ENCODE peak calls at places on chromosomes 3 and 15, in six cellular contexts. H is glutamatergic neuron, X is neural progenitor cell, P is neuronal stem cell, F is osteocyte, U is HFFc6. V is an unnamed sample.

GRCh38 chr3:62622553-62623174 is 249.3 kb upstream of the FEZF2 start:
- DNase-seq in P (peak; percentile 58), F (no peak), X (peak; percentile 74), U (peak; percentile 44), H (no peak), V (peak; percentile 60)

GRCh38 chr15:63818191-63818590 is 15.6 kb downstream of the HERC1 start:
- DNase-seq in F (no peak), U (no peak), H (no peak), P (no peak), X (peak; percentile 12), V (no peak)

GRCh38 chr15:87582169-87582568 is 674.4 kb downstream of the NTRK3 start:
- DNase-seq in P (no peak), F (no peak), X (no peak), H (no peak), U (no peak), V (no peak)

GRCh38 chr3:111808439-111808838 is 50.6 kb upstream of the PHLDB2 start:
- DNase-seq in H (no peak), F (no peak), X (no peak), P (no peak), U (peak; percentile 12), V (no peak)

GRCh38 chr3:189547448-189547847 is 83.7 kb upstream of the TP63 start:
- DNase-seq in P (no peak), X (no peak), U (no peak), F (no peak), H (no peak), V (no peak)

GRCh38 chr3:40387895-40388254 is 891 bp downstream of the ENTPD3 start:
- DNase-seq in U (no peak), P (no peak), X (no peak), H (no peak), F (no peak), V (no peak)

GRCh38 chr15:39583586-39584265 is 2.8 kb downstream of the THBS1 start:
- DNase-seq in F (no peak), H (no peak), U (peak; percentile 95), X (peak; percentile 57), P (no peak), V (no peak)

GRCh38 chr15:33197636-33198035 is 3.1 kb upstream of the FMN1 start:
- DNase-seq in F (no peak), X (no peak), H (no peak), U (no peak), P (no peak), V (no peak)

GRCh38 chr15:74396445-74397238 is 29.2 kb upstream of the CYP11A1 start:
- DNase-seq in X (no peak), F (no peak), U (peak; percentile 81), P (no peak), H (no peak), V (no peak)

GRCh38 chr3:44439499-44440295 is 37.8 kb downstream of the ZNF445 start:
- DNase-seq in H (no peak), F (no peak), U (no peak), P (no peak), X (no peak), V (no peak)

GRCh38 chr15:82649226-82649999 is 2.2 kb upstream of the CPEB1 start:
- DNase-seq in P (no peak), X (no peak), U (no peak), H (no peak), F (no peak), V (no peak)

GRCh38 chr3:149131594-149131993 is 2.2 kb downstream of the HPS3 start:
- DNase-seq in P (no peak), F (no peak), X (no peak), U (no peak), H (no peak), V (no peak)

GRCh38 chr15:70324001-70324974 is 226.6 kb upstream of the TLE3 start:
- DNase-seq in P (no peak), U (peak; percentile 81), X (no peak), F (peak; percentile 85), H (no peak), V (no peak)

GRCh38 chr15:39291690-39292089 is 289.2 kb upstream of the THBS1 start:
- DNase-seq in H (no peak), X (no peak), F (no peak), P (no peak), U (no peak), V (no peak)

GRCh38 chr3:55203486-55204010 is 275.7 kb upstream of the LRTM1 start:
- DNase-seq in F (no peak), H (no peak), U (no peak), P (no peak), X (no peak), V (no peak)

GRCh38 chr15:89486726-89487050 is 9.7 kb downstream of the RHCG start:
- DNase-seq in H (no peak), F (no peak), P (no peak), X (peak; percentile 13), U (no peak), V (no peak)

GRCh38 chr15:70121656-70122297 is 24.1 kb upstream of the TLE3 start:
- DNase-seq in H (no peak), X (no peak), P (no peak), U (no peak), F (no peak), V (no peak)